ENCODE peak calls at places on chromosomes 12 and 14, in four cellular contexts. Z is IMR-90, N is H9, P is H1. O is an unnamed sample.

GRCh38 chr14:93720981-93721483 is 67.3 kb downstream of the PRIMA1 start:
- DNase-seq in Z (no peak), N (peak; percentile 22), P (no peak), O (no peak)

GRCh38 chr12:115426732-115427131 is 742.8 kb upstream of the TBX3 start:
- DNase-seq in Z (no peak), N (no peak), P (no peak), O (no peak)

GRCh38 chr12:116333402-116333801 is 55.9 kb upstream of the MED13L start:
- DNase-seq in Z (no peak), N (no peak), P (no peak), O (peak; percentile 32)

GRCh38 chr12:68612675-68613074 is 2.0 kb downstream of the RAP1B start:
- DNase-seq in Z (no peak), N (no peak), P (no peak), O (no peak)

GRCh38 chr12:66268562-66268961 is 33.7 kb upstream of the HELB start:
- DNase-seq in Z (no peak), N (no peak), P (no peak), O (no peak)

GRCh38 chr14:50237448-50237847 is 6.1 kb upstream of the SOS2 start:
- DNase-seq in Z (no peak), N (no peak), P (no peak), O (no peak)

GRCh38 chr12:101038289-101038871 is 171.7 kb downstream of the SLC5A8 start:
- DNase-seq in Z (peak; percentile 19), N (no peak), P (no peak), O (no peak)

GRCh38 chr14:70755655-70756054 is 53.7 kb downstream of the MAP3K9 start:
- DNase-seq in Z (no peak), N (no peak), P (no peak), O (no peak)

GRCh38 chr12:6958609-6959375 is 7.6 kb downstream of the PTPN6 start:
- DNase-seq in Z (no peak), N (no peak), P (no peak), O (no peak)

GRCh38 chr14:54108481-54109471 is 152.2 kb upstream of the BMP4 start:
- DNase-seq in Z (peak; percentile 82), N (no peak), P (no peak), O (no peak)

GRCh38 chr14:28879571-28879970 is 113.0 kb downstream of the FOXG1 start:
- DNase-seq in Z (no peak), N (no peak), P (no peak), O (no peak)

GRCh38 chr14:74019743-74020142 is 594 bp downstream of the BBOF1 start:
- DNase-seq in Z (peak; percentile 60), N (no peak), P (no peak), O (no peak)

GRCh38 chr12:26471560-26471959 is 276.2 kb downstream of the SSPN start:
- DNase-seq in Z (peak; percentile 68), N (no peak), P (no peak), O (no peak)

GRCh38 chr12:15208871-15209656 is 12.2 kb downstream of the RERG start:
- DNase-seq in Z (no peak), N (no peak), P (no peak), O (no peak)

GRCh38 chr12:114982760-114983159 is 298.8 kb upstream of the TBX3 start:
- DNase-seq in Z (no peak), N (no peak), P (no peak), O (peak; percentile 35)

GRCh38 chr12:2355198-2355597 is 302.4 kb downstream of the CACNA1C start:
- DNase-seq in Z (no peak), N (no peak), P (no peak), O (no peak)

DNA sequence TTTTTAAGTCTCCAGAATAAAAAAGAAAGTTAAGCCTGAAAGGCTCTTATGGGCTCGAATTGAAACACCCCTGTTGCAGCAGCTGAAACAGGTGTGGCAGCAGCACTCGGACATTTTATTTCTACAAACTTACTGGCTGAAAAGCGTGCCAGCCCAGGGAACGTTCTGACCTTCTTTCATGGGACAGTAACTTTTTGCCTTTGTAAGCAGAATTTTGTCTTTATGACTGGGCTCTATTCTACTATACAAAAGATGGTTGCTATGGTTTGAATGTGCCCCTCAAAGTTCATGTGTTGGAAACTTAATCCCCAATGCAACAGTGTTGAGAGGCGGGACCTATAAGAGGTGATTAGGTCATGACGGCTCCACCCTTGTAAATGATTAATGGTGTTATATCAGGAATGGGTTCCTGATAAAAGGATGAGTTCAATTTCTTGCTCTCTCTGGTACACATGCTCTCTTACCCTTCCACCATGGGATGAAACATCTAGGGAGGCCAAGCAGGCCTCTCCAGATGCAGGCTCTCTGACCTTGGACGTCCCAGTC is 52.7 kb downstream of the PELI2 start:
- DNase-seq in Z (no peak), N (no peak), P (no peak), O (no peak)
- H3K18ac ChIP-seq in Z (no peak overlapping the region), N (no peak overlapping the region), P (no peak overlapping the region), O (no peak overlapping the region)

GRCh38 chr14:45786266-45786665 is 533.3 kb upstream of the MIS18BP1 start:
- DNase-seq in Z (no peak), N (no peak), P (no peak), O (no peak)

GRCh38 chr14:45790293-45790692 is 537.3 kb upstream of the MIS18BP1 start:
- DNase-seq in Z (no peak), N (no peak), P (no peak), O (no peak)

GRCh38 chr14:45785240-45785639 is 532.2 kb upstream of the MIS18BP1 start:
- DNase-seq in Z (no peak), N (no peak), P (no peak), O (no peak)

GRCh38 chr14:45793081-45793480 is 540.1 kb upstream of the MIS18BP1 start:
- DNase-seq in Z (no peak), N (no peak), P (no peak), O (peak; percentile 11)

DNA sequence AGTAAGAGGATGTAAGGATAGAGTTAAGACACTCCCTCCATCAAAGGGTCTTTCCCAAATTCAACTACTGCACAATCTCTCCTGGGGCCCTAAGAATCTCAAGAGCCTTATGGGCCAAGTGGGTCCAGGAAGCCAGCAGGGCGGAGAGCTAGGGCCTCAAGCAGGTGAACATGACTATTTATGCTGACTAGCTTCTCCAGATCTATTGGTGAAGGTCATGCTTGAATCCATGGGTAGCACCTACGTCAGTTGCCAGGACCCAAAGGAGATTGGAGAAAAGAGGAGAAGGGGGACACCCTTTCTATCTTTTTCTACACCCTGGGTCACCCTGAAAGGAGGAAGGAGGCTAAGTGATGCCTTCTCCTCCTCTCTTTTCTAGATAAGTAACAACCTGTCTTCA is 534.2 kb upstream of the MIS18BP1 start:
- DNase-seq in Z (no peak), N (no peak), P (no peak), O (peak; percentile 8)
- H4K5ac ChIP-seq in Z (no peak overlapping the region), N (no peak overlapping the region), P (no peak overlapping the region), O (no peak overlapping the region)

GRCh38 chr12:30732954-30733637 is 21.7 kb downstream of the CAPRIN2 start:
- DNase-seq in Z (peak; percentile 17), N (no peak), P (no peak), O (no peak)
- H3K18ac ChIP-seq in Z (no peak overlapping the region), N (no peak overlapping the region), P (no peak overlapping the region), O (no peak overlapping the region)

DNA sequence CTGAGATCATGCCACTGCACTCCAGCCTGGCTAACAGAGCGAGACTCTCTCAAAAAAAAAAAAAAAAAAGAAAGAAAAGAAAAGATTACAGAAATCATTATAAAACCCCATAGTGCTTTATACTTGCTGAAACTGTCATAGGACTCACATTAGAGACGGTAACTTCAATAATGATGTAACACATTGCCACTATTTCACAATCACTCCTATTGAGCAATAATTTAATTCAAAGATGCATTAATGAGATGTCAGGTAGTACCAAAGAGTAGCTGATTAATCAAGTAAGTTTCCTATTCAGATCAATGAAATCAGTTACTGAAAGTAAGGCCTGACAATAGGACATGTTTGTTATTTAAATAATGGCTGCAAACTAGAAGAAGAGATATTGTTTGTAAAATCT is 751.5 kb upstream of the ALG10B start:
- DNase-seq in Z (no peak), N (no peak), P (no peak), O (no peak)
- H4K5ac ChIP-seq in Z (no peak overlapping the region), N (no peak overlapping the region), P (no peak overlapping the region), O (no peak overlapping the region)

GRCh38 chr12:3750616-3751015 is 2.3 kb downstream of the CRACR2A start:
- DNase-seq in Z (no peak), N (peak; percentile 29), P (no peak), O (no peak)
- H3K18ac ChIP-seq in Z (no peak overlapping the region), N (no peak overlapping the region), P (no peak overlapping the region), O (no peak overlapping the region)

DNA sequence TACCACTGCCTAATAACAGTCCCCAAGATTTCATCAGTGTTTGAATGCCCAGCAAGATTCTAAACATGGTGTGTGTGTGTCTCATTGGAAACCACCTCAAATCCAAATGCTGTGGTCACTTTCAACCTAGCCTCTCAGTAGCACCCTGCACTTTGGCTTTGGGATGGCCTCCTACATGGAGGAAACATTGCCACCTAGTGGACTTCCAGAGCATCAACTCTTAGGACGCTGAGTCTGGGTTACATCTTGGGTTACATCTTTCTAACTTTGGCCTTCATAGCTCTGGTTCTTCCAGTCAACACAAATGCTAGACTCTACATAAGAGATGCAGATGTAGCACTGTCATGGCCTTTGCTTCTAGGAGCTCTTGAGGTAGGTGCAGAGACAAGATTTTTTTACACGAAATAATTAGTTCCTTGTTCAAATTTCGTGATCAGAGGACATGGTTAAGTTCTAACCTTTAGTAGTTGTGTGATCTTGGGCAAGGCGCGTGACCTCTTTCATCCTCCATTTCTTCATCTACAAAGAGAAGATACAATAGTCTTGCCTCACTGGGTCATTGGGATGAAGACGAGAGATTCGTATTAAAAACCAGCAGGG is 113.5 kb upstream of the VASH1 start:
- DNase-seq in Z (peak; percentile 59), N (peak; percentile 62), P (no peak), O (peak; percentile 71)
- H4K5ac ChIP-seq in Z (no peak overlapping the region), N (no peak overlapping the region), P (no peak overlapping the region), O (no peak overlapping the region)

GRCh38 chr12:49664167-49664566 is 40.8 kb downstream of the PRPF40B start:
- DNase-seq in Z (no peak), N (no peak), P (no peak), O (no peak)
- H3K18ac ChIP-seq in Z (peak overlapping the region; percentile 20), N (no peak overlapping the region), P (no peak overlapping the region), O (peak overlapping the region; percentile 13)

DNA sequence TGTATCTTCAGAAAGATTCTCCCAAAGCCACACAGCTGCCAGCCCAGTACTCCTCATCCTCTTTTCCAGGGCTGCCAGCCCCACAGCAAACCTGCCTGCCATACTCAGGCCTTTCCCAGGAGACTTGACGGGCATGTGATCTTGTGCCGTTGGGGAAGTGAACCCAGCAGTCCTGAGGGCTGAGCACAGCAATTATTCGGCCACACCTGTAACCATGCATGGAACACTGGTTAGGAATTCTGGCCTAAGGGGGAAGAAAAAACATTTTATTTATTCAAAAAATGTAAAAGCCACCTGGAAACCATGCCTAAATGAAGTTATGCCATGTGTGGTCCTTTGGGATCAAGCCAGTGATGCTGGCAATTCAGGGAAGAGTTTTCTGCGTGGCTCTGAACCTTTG is 145.3 kb downstream of the GRIN2B start:
- DNase-seq in Z (no peak), N (no peak), P (no peak), O (no peak)
- H4K5ac ChIP-seq in Z (no peak overlapping the region), N (no peak overlapping the region), P (no peak overlapping the region), O (no peak overlapping the region)

GRCh38 chr12:11877869-11878780 is 192.6 kb upstream of the BCL2L14 start:
- DNase-seq in Z (peak; percentile 80), N (no peak), P (peak; percentile 34), O (peak; percentile 65)
- H3K18ac ChIP-seq in Z (peak overlapping the region; percentile 43), N (peak overlapping the region; percentile 28), P (peak overlapping the region; percentile 24), O (no peak overlapping the region)